ENCODE peak calls at places on chromosomes 1 and 21, in five cellular contexts. K is EH, H is AG08395, E is MM.1S, J is HS-5. U is an unnamed sample.

GRCh38 chr1:113759341-113760101 is at the start of gene PHTF1:
- DNase-seq in K (peak; percentile 86), H (peak; percentile 84), E (peak; percentile 63), J (peak; percentile 62), U (peak; percentile 20)

GRCh38 chr1:84773195-84773594 is 82.9 kb upstream of the SSX2IP start:
- DNase-seq in K (no peak), H (no peak), E (no peak), J (no peak), U (no peak)

GRCh38 chr1:153775432-153776311 is 465 bp downstream of the SLC27A3 start:
- DNase-seq in J (no peak), K (peak; percentile 71), H (peak; percentile 43), E (peak; percentile 85), U (no peak)

GRCh38 chr1:93178418-93178817 is 1.8 kb downstream of the TMED5 start:
- DNase-seq in E (no peak), J (no peak), K (peak; percentile 15), H (no peak), U (no peak)

GRCh38 chr1:93021539-93022134 is 57.4 kb upstream of the MTF2 start:
- DNase-seq in K (peak; percentile 58), J (no peak), E (peak; percentile 59), H (peak; percentile 57), U (no peak)

GRCh38 chr1:41713557-41714327 is 205.0 kb downstream of the HIVEP3 start:
- DNase-seq in J (peak; percentile 70), H (peak; percentile 78), E (no peak), K (peak; percentile 88), U (peak; percentile 67)

GRCh38 chr1:111778541-111779051 is 22.9 kb downstream of the DDX20 start:
- DNase-seq in H (peak; percentile 41), J (peak; percentile 49), E (no peak), K (peak; percentile 90), U (no peak)

GRCh38 chr1:54854376-54855020 is 32.5 kb downstream of the DHCR24 start:
- DNase-seq in H (peak; percentile 50), E (no peak), J (no peak), K (peak; percentile 72), U (no peak)

GRCh38 chr21:30831194-30831765 is 1.7 kb upstream of the KRTAP7-1 start:
- DNase-seq in K (no peak), H (no peak), J (no peak), E (peak; percentile 70), U (no peak)

GRCh38 chr1:23616292-23616822 is 57.1 kb upstream of the ID3 start:
- DNase-seq in J (no peak), E (no peak), H (no peak), K (no peak), U (no peak)

GRCh38 chr1:228930479-228930957 is 195.2 kb downstream of the RHOU start:
- DNase-seq in E (no peak), K (no peak), J (no peak), H (no peak), U (no peak)

GRCh38 chr1:4177425-4178150 is 277.5 kb upstream of the C1orf174 start:
- DNase-seq in K (no peak), J (no peak), E (no peak), H (no peak), U (no peak)

GRCh38 chr1:168320805-168321577 is 40.3 kb downstream of the TBX19 start:
- DNase-seq in K (peak; percentile 86), H (peak; percentile 86), J (peak; percentile 73), E (no peak), U (peak; percentile 55)

GRCh38 chr1:169113613-169114119 is 7.2 kb downstream of the ATP1B1 start:
- DNase-seq in J (peak; percentile 93), E (no peak), K (peak; percentile 97), H (peak; percentile 92), U (no peak)

GRCh38 chr1:227544677-227545076 is 18.7 kb upstream of the ZNF678 start:
- DNase-seq in H (no peak), E (no peak), K (no peak), J (no peak), U (no peak)

GRCh38 chr1:205662791-205663190 is 17.5 kb downstream of the SLC45A3 start:
- DNase-seq in K (no peak), E (no peak), H (no peak), J (no peak), U (no peak)

GRCh38 chr21:25405991-25406390 is 201.3 kb downstream of the MRPL39 start:
- DNase-seq in J (no peak), K (no peak), E (no peak), H (no peak), U (no peak)

GRCh38 chr21:29436143-29436542 is 137.4 kb downstream of the BACH1 start:
- DNase-seq in H (no peak), K (no peak), E (no peak), J (no peak), U (no peak)

GRCh38 chr1:212255705-212256307 is 29.4 kb upstream of the PPP2R5A start:
- DNase-seq in K (no peak), J (no peak), H (no peak), E (no peak), U (no peak)

GRCh38 chr21:37412603-37413360 is 46.2 kb downstream of the DYRK1A start:
- DNase-seq in E (no peak), J (peak; percentile 34), H (peak; percentile 61), K (peak; percentile 88), U (no peak)

GRCh38 chr1:97243973-97244560 is 522.5 kb downstream of the PTBP2 start:
- DNase-seq in K (peak; percentile 48), H (peak; percentile 3), J (no peak), E (no peak), U (no peak)